ENCODE peak calls at places on chromosome 11, in six cellular contexts. One of them, this sample, is unnamed.

GRCh38 chr11:113663567-113663966 is 42.5 kb downstream of the TMPRSS5 start:
- DNase-seq in lung microvascular endothelial cell: no peak
- DNase-seq in fibroblast of pulmonary artery: no peak
- DNase-seq in iPS-NIHi11: no peak
- DNase-seq in IMR-90: no peak
- DNase-seq in sciatic nerve: no peak
- DNase-seq in this sample: peak

GRCh38 chr11:3971756-3972404 is 116.4 kb downstream of the STIM1 start:
- DNase-seq in lung microvascular endothelial cell: no peak
- DNase-seq in fibroblast of pulmonary artery: no peak
- DNase-seq in iPS-NIHi11: no peak
- DNase-seq in IMR-90: peak
- DNase-seq in sciatic nerve: no peak
- DNase-seq in this sample: peak

GRCh38 chr11:134120143-134120850 is 51.4 kb downstream of the JAM3 start:
- DNase-seq in lung microvascular endothelial cell: no peak
- DNase-seq in fibroblast of pulmonary artery: peak
- DNase-seq in iPS-NIHi11: no peak
- DNase-seq in IMR-90: peak
- DNase-seq in sciatic nerve: peak
- DNase-seq in this sample: peak

GRCh38 chr11:56783448-56784041 is 35.0 kb upstream of the OR9G4 start:
- DNase-seq in lung microvascular endothelial cell: peak
- DNase-seq in fibroblast of pulmonary artery: peak
- DNase-seq in iPS-NIHi11: peak
- DNase-seq in IMR-90: peak
- DNase-seq in sciatic nerve: no peak
- DNase-seq in this sample: peak

GRCh38 chr11:76574406-76574805 is 96.1 kb downstream of the LRRC32 start:
- DNase-seq in lung microvascular endothelial cell: no peak
- DNase-seq in fibroblast of pulmonary artery: peak
- DNase-seq in iPS-NIHi11: no peak
- DNase-seq in IMR-90: peak
- DNase-seq in sciatic nerve: no peak
- DNase-seq in this sample: peak

GRCh38 chr11:102419181-102419580 is 33.4 kb downstream of the TMEM123 start:
- DNase-seq in lung microvascular endothelial cell: no peak
- DNase-seq in fibroblast of pulmonary artery: no peak
- DNase-seq in iPS-NIHi11: no peak
- DNase-seq in IMR-90: no peak
- DNase-seq in sciatic nerve: no peak
- DNase-seq in this sample: no peak

GRCh38 chr11:93608280-93608862 is 53.1 kb upstream of the CEP295 start:
- DNase-seq in lung microvascular endothelial cell: no peak
- DNase-seq in fibroblast of pulmonary artery: no peak
- DNase-seq in iPS-NIHi11: no peak
- DNase-seq in IMR-90: no peak
- DNase-seq in sciatic nerve: no peak
- DNase-seq in this sample: no peak

GRCh38 chr11:104781719-104782376 is 116.4 kb downstream of the CASP12 start:
- DNase-seq in lung microvascular endothelial cell: no peak
- DNase-seq in fibroblast of pulmonary artery: no peak
- DNase-seq in iPS-NIHi11: no peak
- DNase-seq in IMR-90: no peak
- DNase-seq in sciatic nerve: no peak
- DNase-seq in this sample: no peak

GRCh38 chr11:28701760-28702449 is 593.7 kb downstream of the METTL15 start:
- DNase-seq in lung microvascular endothelial cell: peak
- DNase-seq in fibroblast of pulmonary artery: peak
- DNase-seq in iPS-NIHi11: no peak
- DNase-seq in IMR-90: no peak
- DNase-seq in sciatic nerve: no peak
- DNase-seq in this sample: no peak

GRCh38 chr11:60858731-60859464 is 3.1 kb upstream of the PTGDR2 start:
- DNase-seq in lung microvascular endothelial cell: no peak
- DNase-seq in fibroblast of pulmonary artery: no peak
- DNase-seq in iPS-NIHi11: no peak
- DNase-seq in IMR-90: no peak
- DNase-seq in sciatic nerve: peak
- DNase-seq in this sample: no peak

GRCh38 chr11:45884596-45885185 is 760 bp upstream of the MAPK8IP1 start:
- DNase-seq in lung microvascular endothelial cell: no peak
- DNase-seq in fibroblast of pulmonary artery: no peak
- DNase-seq in iPS-NIHi11: no peak
- DNase-seq in IMR-90: no peak
- DNase-seq in sciatic nerve: no peak
- DNase-seq in this sample: no peak

GRCh38 chr11:65491163-65491465 is 7.7 kb upstream of the MALAT1 start:
- DNase-seq in lung microvascular endothelial cell: peak
- DNase-seq in fibroblast of pulmonary artery: no peak
- DNase-seq in iPS-NIHi11: no peak
- DNase-seq in IMR-90: no peak
- DNase-seq in sciatic nerve: peak
- DNase-seq in this sample: no peak

GRCh38 chr11:23413057-23413456 is 552.8 kb upstream of the CCDC179 start:
- DNase-seq in lung microvascular endothelial cell: no peak
- DNase-seq in fibroblast of pulmonary artery: no peak
- DNase-seq in iPS-NIHi11: no peak
- DNase-seq in IMR-90: peak
- DNase-seq in sciatic nerve: no peak
- DNase-seq in this sample: peak

GRCh38 chr11:116421529-116422185 is 351.1 kb downstream of the BUD13 start:
- DNase-seq in lung microvascular endothelial cell: no peak
- DNase-seq in fibroblast of pulmonary artery: no peak
- DNase-seq in iPS-NIHi11: no peak
- DNase-seq in IMR-90: no peak
- DNase-seq in sciatic nerve: no peak
- DNase-seq in this sample: no peak

GRCh38 chr11:117026593-117027330 is 71.5 kb downstream of the SIK3 start:
- DNase-seq in lung microvascular endothelial cell: no peak
- DNase-seq in fibroblast of pulmonary artery: peak
- DNase-seq in iPS-NIHi11: no peak
- DNase-seq in IMR-90: peak
- DNase-seq in sciatic nerve: no peak
- DNase-seq in this sample: peak

GRCh38 chr11:80240245-80240644 is 799.4 kb upstream of the TENM4 start:
- DNase-seq in lung microvascular endothelial cell: no peak
- DNase-seq in fibroblast of pulmonary artery: no peak
- DNase-seq in iPS-NIHi11: no peak
- DNase-seq in IMR-90: no peak
- DNase-seq in sciatic nerve: no peak
- DNase-seq in this sample: no peak

GRCh38 chr11:76119032-76119431 is 87.3 kb downstream of the WNT11 start:
- DNase-seq in lung microvascular endothelial cell: peak
- DNase-seq in fibroblast of pulmonary artery: no peak
- DNase-seq in iPS-NIHi11: no peak
- DNase-seq in IMR-90: no peak
- DNase-seq in sciatic nerve: no peak
- DNase-seq in this sample: no peak

GRCh38 chr11:73931039-73931645 is 19.7 kb upstream of the DNAJB13 start:
- DNase-seq in lung microvascular endothelial cell: peak
- DNase-seq in fibroblast of pulmonary artery: peak
- DNase-seq in iPS-NIHi11: peak
- DNase-seq in IMR-90: peak
- DNase-seq in sciatic nerve: no peak
- DNase-seq in this sample: peak

GRCh38 chr11:69493931-69494821 is 12.7 kb downstream of the LINC01488 start:
- DNase-seq in lung microvascular endothelial cell: peak
- DNase-seq in fibroblast of pulmonary artery: no peak
- DNase-seq in iPS-NIHi11: no peak
- DNase-seq in IMR-90: no peak
- DNase-seq in sciatic nerve: no peak
- DNase-seq in this sample: no peak

GRCh38 chr11:30377347-30377746 is 54.4 kb downstream of the ARL14EP start:
- DNase-seq in lung microvascular endothelial cell: no peak
- DNase-seq in fibroblast of pulmonary artery: no peak
- DNase-seq in iPS-NIHi11: no peak
- DNase-seq in IMR-90: no peak
- DNase-seq in sciatic nerve: no peak
- DNase-seq in this sample: no peak

GRCh38 chr11:64037027-64037633 is 1.4 kb downstream of the FLRT1 start:
- DNase-seq in lung microvascular endothelial cell: no peak
- DNase-seq in fibroblast of pulmonary artery: no peak
- DNase-seq in iPS-NIHi11: no peak
- DNase-seq in IMR-90: no peak
- DNase-seq in sciatic nerve: no peak
- DNase-seq in this sample: no peak

GRCh38 chr11:62062223-62062861 is 61.5 kb upstream of the INCENP start:
- DNase-seq in lung microvascular endothelial cell: no peak
- DNase-seq in fibroblast of pulmonary artery: no peak
- DNase-seq in iPS-NIHi11: no peak
- DNase-seq in IMR-90: no peak
- DNase-seq in sciatic nerve: no peak
- DNase-seq in this sample: no peak

GRCh38 chr11:125990244-125990643 is 44.4 kb downstream of the VSIG10L2 start:
- DNase-seq in lung microvascular endothelial cell: no peak
- DNase-seq in fibroblast of pulmonary artery: peak
- DNase-seq in iPS-NIHi11: no peak
- DNase-seq in IMR-90: peak
- DNase-seq in sciatic nerve: no peak
- DNase-seq in this sample: peak

GRCh38 chr11:61539958-61540357 is 31.4 kb downstream of the LRRC10B start:
- DNase-seq in lung microvascular endothelial cell: no peak
- DNase-seq in fibroblast of pulmonary artery: no peak
- DNase-seq in iPS-NIHi11: no peak
- DNase-seq in IMR-90: no peak
- DNase-seq in sciatic nerve: no peak
- DNase-seq in this sample: no peak

GRCh38 chr11:112751312-112751711 is 209.9 kb upstream of the NCAM1 start:
- DNase-seq in lung microvascular endothelial cell: no peak
- DNase-seq in fibroblast of pulmonary artery: no peak
- DNase-seq in iPS-NIHi11: no peak
- DNase-seq in IMR-90: no peak
- DNase-seq in sciatic nerve: no peak
- DNase-seq in this sample: no peak

GRCh38 chr11:69131644-69132300 is 24.0 kb upstream of the SMIM38 start:
- DNase-seq in lung microvascular endothelial cell: peak
- DNase-seq in fibroblast of pulmonary artery: peak
- DNase-seq in iPS-NIHi11: peak
- DNase-seq in IMR-90: peak
- DNase-seq in sciatic nerve: peak
- DNase-seq in this sample: peak

GRCh38 chr11:45087301-45087700 is 59.1 kb upstream of the PRDM11 start:
- DNase-seq in lung microvascular endothelial cell: no peak
- DNase-seq in fibroblast of pulmonary artery: peak
- DNase-seq in iPS-NIHi11: no peak
- DNase-seq in IMR-90: peak
- DNase-seq in sciatic nerve: no peak
- DNase-seq in this sample: no peak

GRCh38 chr11:47899801-47900200 is 51.7 kb upstream of the NUP160 start:
- DNase-seq in lung microvascular endothelial cell: no peak
- DNase-seq in fibroblast of pulmonary artery: no peak
- DNase-seq in iPS-NIHi11: no peak
- DNase-seq in IMR-90: no peak
- DNase-seq in sciatic nerve: no peak
- DNase-seq in this sample: no peak

GRCh38 chr11:102551188-102551781 is 20.7 kb upstream of the MMP7 start:
- DNase-seq in lung microvascular endothelial cell: no peak
- DNase-seq in fibroblast of pulmonary artery: no peak
- DNase-seq in iPS-NIHi11: no peak
- DNase-seq in IMR-90: no peak
- DNase-seq in sciatic nerve: no peak
- DNase-seq in this sample: no peak

GRCh38 chr11:128342511-128343133 is 244.7 kb downstream of the ETS1 start:
- DNase-seq in lung microvascular endothelial cell: peak
- DNase-seq in fibroblast of pulmonary artery: peak
- DNase-seq in iPS-NIHi11: no peak
- DNase-seq in IMR-90: peak
- DNase-seq in sciatic nerve: no peak
- DNase-seq in this sample: peak